ENCODE peak calls at places on chromosomes 13 and 19, in nine cellular contexts. X is prostate gland, B is A549, K is GM12892, P is suprapubic skin, N is NB4, O is tibial nerve, I is breast epithelium, G is body of pancreas. Q is an unnamed sample.

GRCh38 chr19:12840091-12841079 is 2.1 kb downstream of the MAST1 start:
- DNase-seq in G (peak), O (no peak), I (no peak), X (peak), P (peak), B (no peak), K (no peak), N (peak), Q (peak)

GRCh38 chr13:97018029-97018819 is 23.9 kb upstream of the OXGR1 start:
- DNase-seq in G (peak), N (peak), I (no peak), B (no peak), P (no peak), X (no peak), K (no peak), O (no peak), Q (no peak)

GRCh38 chr13:74290324-74290773 is 156.1 kb upstream of the KLF12 start:
- DNase-seq in G (peak), I (no peak), N (peak), B (no peak), O (no peak), X (peak), K (no peak), P (no peak), Q (peak)

GRCh38 chr13:113759525-113760137 is 605 bp downstream of the TMEM255B start:
- DNase-seq in N (no peak), B (peak), P (peak), I (no peak), O (no peak), X (no peak), G (peak), K (no peak), Q (peak)

GRCh38 chr19:55699221-55699620 is 24.2 kb downstream of the EPN1 start:
- DNase-seq in I (no peak), B (no peak), N (no peak), P (peak), X (no peak), O (no peak), K (no peak), G (no peak), Q (no peak)

GRCh38 chr13:23794267-23795161 is 94.7 kb downstream of the MIPEP start:
- DNase-seq in B (no peak), X (no peak), G (no peak), N (no peak), K (no peak), I (no peak), P (no peak), O (no peak), Q (no peak)

GRCh38 chr13:43140985-43141384 is 117.6 kb downstream of the DNAJC15 start:
- DNase-seq in P (no peak), N (no peak), X (no peak), K (no peak), I (no peak), G (no peak), O (no peak), B (no peak), Q (no peak)

GRCh38 chr13:50208826-50209335 is 193.6 kb downstream of the KCNRG start:
- DNase-seq in G (peak), O (no peak), B (peak), I (peak), X (no peak), P (peak), K (no peak), N (peak), Q (peak)

GRCh38 chr13:99151516-99151915 is 49.1 kb upstream of the UBAC2 start:
- DNase-seq in X (no peak), G (no peak), O (no peak), K (no peak), P (no peak), N (peak), B (peak), I (no peak), Q (peak)

GRCh38 chr19:38737297-38737865 is 6.9 kb downstream of the CAPN12 start:
- DNase-seq in G (no peak), O (no peak), P (no peak), I (no peak), X (no peak), B (no peak), N (peak), K (no peak), Q (no peak)

GRCh38 chr19:51372649-51373504 is at the start of gene NKG7:
- DNase-seq in I (no peak), O (no peak), P (no peak), G (peak), X (no peak), K (no peak), B (no peak), N (peak), Q (no peak)

GRCh38 chr13:67064920-67065319 is 165.2 kb downstream of the PCDH9 start:
- DNase-seq in I (no peak), B (no peak), X (no peak), K (no peak), G (no peak), N (no peak), O (no peak), P (no peak), Q (no peak)

GRCh38 chr19:41439441-41440222 is at the start of gene DMAC2:
- DNase-seq in P (peak), N (peak), G (peak), B (peak), I (peak), K (peak), O (peak), X (peak), Q (peak)
- TF ChIP-seq POLR2A in P (no peak), N (peak), G (peak), B (peak), I (peak), K (peak), O (peak), X (peak), Q (peak)

DNA sequence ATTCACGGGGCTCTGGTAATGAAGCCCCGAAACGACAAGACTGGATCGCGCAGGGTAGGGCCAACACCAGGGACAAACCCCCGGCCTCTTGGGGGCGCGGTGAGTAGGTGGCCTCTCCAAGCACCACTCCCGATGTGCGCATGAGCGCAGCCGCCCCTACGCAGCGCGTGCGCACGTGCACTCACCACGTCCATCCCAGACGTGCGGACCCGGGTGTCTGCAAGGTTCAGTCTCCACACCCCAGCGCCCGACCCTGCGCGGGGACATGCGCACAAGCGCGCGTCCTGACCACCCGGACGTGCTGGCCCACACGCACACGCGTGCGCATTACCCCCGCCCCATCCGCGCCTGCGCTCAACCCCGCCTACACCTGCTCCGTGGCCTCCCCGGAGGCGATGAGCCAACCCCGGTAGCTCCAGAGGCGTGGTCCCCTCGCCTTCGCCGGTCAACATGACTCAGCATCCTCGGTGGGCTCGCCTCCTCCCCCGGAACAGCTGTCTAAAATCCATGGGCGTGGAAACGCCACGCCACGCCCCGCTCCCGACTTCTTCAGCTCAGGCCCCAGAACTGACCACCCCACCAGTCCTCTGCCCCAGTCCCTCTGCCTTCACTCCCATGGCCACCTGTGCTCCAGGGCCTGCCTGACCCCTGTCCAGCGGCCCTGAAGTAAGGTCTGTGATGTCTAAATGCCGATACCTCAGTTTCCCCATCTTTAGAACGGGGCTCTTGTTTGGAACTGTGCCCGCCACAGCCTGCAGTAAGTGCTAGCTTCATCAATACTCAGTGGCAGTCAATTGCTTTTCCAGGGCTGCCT is 5.6 kb upstream of the GPI start:
- DNase-seq in X (peak), B (peak), O (peak), P (peak), I (peak), N (peak), K (peak), G (peak), Q (peak)
- TF ChIP-seq POLR2A in X (peak), B (peak), O (no peak), P (no peak), I (peak), N (peak), K (peak), G (peak), Q (peak)

GRCh38 chr19:3505598-3506383 is at the start of gene FZR1:
- DNase-seq in B (peak), P (peak), K (peak), I (peak), G (peak), X (peak), O (peak), N (peak), Q (peak)
- TF ChIP-seq POLR2A in B (peak), P (peak), K (peak), I (peak), G (peak), X (peak), O (peak), N (peak), Q (peak)

GRCh38 chr19:13881692-13882418 is 4.9 kb downstream of the NANOS3 start:
- DNase-seq in B (no peak), X (no peak), I (no peak), K (no peak), G (peak), N (peak), P (peak), O (peak), Q (no peak)

GRCh38 chr19:13882841-13883240 is 5.9 kb downstream of the NANOS3 start:
- DNase-seq in G (no peak), K (no peak), P (no peak), B (no peak), X (no peak), N (no peak), I (no peak), O (no peak), Q (no peak)

GRCh38 chr19:13882419-13882795 is 5.5 kb downstream of the NANOS3 start:
- DNase-seq in O (no peak), G (no peak), P (peak), X (no peak), I (no peak), B (no peak), K (no peak), N (no peak), Q (no peak)

GRCh38 chr19:13881231-13881691 is 4.3 kb downstream of the NANOS3 start:
- DNase-seq in I (no peak), K (no peak), G (no peak), O (no peak), N (peak), P (no peak), B (no peak), X (no peak), Q (no peak)

DNA sequence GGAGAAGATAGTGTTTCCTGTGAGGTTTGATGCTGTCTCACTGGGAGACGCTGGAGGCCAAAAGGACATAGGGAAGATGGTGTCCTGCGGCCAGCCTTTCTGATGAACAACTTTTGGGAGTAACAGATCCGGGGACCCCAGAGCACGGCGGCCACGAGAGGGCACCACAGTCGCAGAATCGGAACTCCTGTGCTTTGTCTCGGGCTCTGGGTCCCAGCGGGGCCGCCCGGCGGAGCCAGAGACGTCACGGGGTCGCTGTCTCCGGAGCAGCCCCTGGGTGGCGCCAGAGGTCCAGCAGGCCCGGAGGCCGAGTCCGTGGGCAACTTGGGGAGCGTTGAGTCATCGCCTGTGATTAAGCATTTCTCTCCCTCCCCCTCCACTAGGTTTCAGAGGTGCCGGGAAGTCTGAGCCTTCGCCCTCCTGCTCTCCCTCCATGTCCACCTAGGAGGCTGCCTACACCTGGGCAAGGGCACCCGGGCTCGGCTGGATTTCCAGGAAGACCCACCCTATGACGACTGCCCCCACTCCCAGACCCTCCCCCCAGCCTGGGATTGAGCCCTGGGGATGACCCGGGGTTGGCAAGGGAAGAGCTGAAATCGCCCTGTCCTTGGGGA is 3.2 kb downstream of the NANOS3 start:
- DNase-seq in K (peak), I (peak), P (peak), O (peak), N (peak), X (peak), G (peak), B (peak), Q (peak)
- TF ChIP-seq POLR2A in K (no peak), I (no peak), P (no peak), O (no peak), N (no peak), X (peak), G (no peak), B (no peak), Q (peak)

DNA sequence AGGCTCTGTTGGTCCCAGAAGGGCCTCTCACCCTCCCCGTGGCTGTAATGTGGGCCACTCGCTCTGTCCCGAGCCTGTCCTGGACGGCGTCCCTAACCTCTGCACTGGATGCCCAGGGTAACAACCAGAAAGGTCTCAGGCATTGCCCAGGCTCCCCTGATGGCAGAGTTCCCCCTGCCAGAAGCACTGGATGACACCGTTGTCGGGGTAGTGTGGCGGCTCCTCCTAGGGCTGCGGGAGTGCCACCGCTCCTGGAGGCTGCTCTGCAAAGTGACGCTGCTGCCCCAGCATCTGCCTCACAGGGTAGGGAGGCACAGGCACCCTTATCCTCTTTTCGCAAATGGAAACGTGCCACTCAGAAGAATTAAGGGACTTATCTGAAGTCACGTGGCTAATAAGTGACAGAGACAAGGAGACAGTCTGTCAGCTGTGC is 32.0 kb downstream of the MPHOSPH8 start:
- DNase-seq in I (no peak), X (no peak), O (no peak), G (no peak), P (no peak), B (no peak), N (no peak), K (no peak), Q (no peak)
- TF ChIP-seq POLR2A in I (no peak), X (no peak), O (no peak), G (no peak), P (no peak), B (no peak), N (no peak), K (no peak), Q (no peak)

GRCh38 chr19:35931874-35932202 is 4.3 kb upstream of the LRFN3 start:
- DNase-seq in K (no peak), O (no peak), N (no peak), X (no peak), B (no peak), P (no peak), I (no peak), G (no peak), Q (no peak)

GRCh38 chr19:35935911-35936737 is at the start of gene LRFN3:
- DNase-seq in P (peak), G (peak), N (peak), X (peak), K (no peak), I (no peak), B (peak), O (peak), Q (peak)

GRCh38 chr19:35931161-35931873 is 4.9 kb upstream of the LRFN3 start:
- DNase-seq in P (peak), B (peak), I (peak), N (peak), O (peak), K (peak), X (peak), G (peak), Q (peak)

GRCh38 chr19:35928507-35928906 is 7.7 kb upstream of the LRFN3 start:
- DNase-seq in P (no peak), N (no peak), B (no peak), O (no peak), I (no peak), G (no peak), X (no peak), K (no peak), Q (no peak)

DNA sequence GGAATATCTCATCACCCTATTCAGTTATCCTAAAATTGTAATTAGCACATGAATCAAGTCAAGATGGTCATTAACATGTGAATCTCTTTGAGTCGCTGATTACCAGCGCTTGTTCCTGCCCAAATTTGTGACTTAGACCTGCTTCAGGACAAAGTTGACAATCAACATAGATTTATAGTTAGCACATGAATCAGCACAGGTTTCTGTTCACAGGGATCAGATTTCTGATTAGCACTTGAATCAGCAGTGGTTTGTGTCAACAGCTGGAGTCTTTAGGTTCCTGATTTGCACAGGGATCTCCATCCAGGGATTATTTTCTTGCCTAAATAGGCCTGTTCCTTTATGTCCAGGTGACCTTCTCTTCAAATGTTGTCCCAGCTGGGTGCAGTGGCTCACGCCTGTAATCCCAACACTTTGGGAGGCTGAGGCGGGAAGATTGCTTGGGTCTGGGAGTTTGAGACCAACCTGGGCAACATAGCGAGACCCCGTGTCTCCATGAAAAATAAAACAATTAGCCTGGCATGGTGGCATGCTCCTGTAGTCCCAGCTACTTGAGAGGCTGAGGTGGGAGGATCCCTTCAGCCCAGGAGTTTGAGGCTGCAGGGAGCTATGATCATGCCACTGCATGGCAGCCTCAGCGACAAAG is 3.8 kb upstream of the LRFN3 start:
- DNase-seq in K (no peak), X (no peak), O (no peak), N (no peak), G (no peak), B (no peak), P (no peak), I (no peak), Q (no peak)
- TF ChIP-seq POLR2A in K (no peak), X (no peak), O (no peak), N (no peak), G (no peak), B (no peak), P (no peak), I (no peak), Q (no peak)

GRCh38 chr19:40444181-40445005 is at the start of gene SERTAD3:
- DNase-seq in P (peak), N (peak), X (peak), K (peak), O (peak), G (peak), B (peak), I (peak), Q (peak)
- TF ChIP-seq POLR2A in P (peak), N (peak), X (peak), K (peak), O (peak), G (peak), B (peak), I (peak), Q (peak)